ENCODE peak calls at places on chromosome 11, in eight cellular contexts. G is neural progenitor cell, Y is AG04450, R is ovary, B is psoas muscle, H is IMR-90, I is A549, X is nephron progenitor cell. M is an unnamed sample.

GRCh38 chr11:124115782-124116616 is 749 bp downstream of the VWA5A start:
- DNase-seq in G (peak), Y (no peak), R (peak), B (no peak), H (no peak), I (no peak), X (no peak), M (no peak)

GRCh38 chr11:294795-295194 is 4.5 kb downstream of the IFITM5 start:
- DNase-seq in G (no peak), Y (no peak), R (no peak), B (peak), H (no peak), I (no peak), X (no peak), M (no peak)

GRCh38 chr11:23079382-23079813 is 219.1 kb upstream of the CCDC179 start:
- DNase-seq in G (no peak), Y (peak), R (no peak), B (no peak), H (peak), I (no peak), X (no peak), M (no peak)

GRCh38 chr11:33262016-33262638 is 4.9 kb downstream of the HIPK3 start:
- DNase-seq in G (no peak), Y (no peak), R (no peak), B (no peak), H (peak), I (no peak), X (no peak), M (no peak)

GRCh38 chr11:36091256-36091811 is 147.5 kb downstream of the LDLRAD3 start:
- DNase-seq in G (no peak), Y (peak), R (no peak), B (no peak), H (peak), I (no peak), X (no peak), M (no peak)

GRCh38 chr11:72649215-72649976 is 24.8 kb downstream of the PDE2A start:
- DNase-seq in G (no peak), Y (no peak), R (no peak), B (no peak), H (no peak), I (no peak), X (no peak), M (no peak)

GRCh38 chr11:91641153-91641552 is 583.5 kb upstream of the FAT3 start:
- DNase-seq in G (no peak), Y (no peak), R (no peak), B (no peak), H (no peak), I (no peak), X (no peak), M (no peak)

GRCh38 chr11:62011881-62012280 is 44.4 kb upstream of the FTH1 start:
- DNase-seq in G (no peak), Y (no peak), R (no peak), B (no peak), H (no peak), I (no peak), X (no peak), M (no peak)

GRCh38 chr11:126308271-126308671 is 4.4 kb downstream of the DCPS start:
- DNase-seq in G (no peak), Y (no peak), R (no peak), B (no peak), H (no peak), I (no peak), X (no peak), M (no peak)

GRCh38 chr11:119196833-119197483 is 9.2 kb upstream of the CBL start:
- DNase-seq in G (peak), Y (peak), R (no peak), B (no peak), H (peak), I (peak), X (peak), M (peak)

GRCh38 chr11:27710536-27710935 is 10.3 kb upstream of the BDNF start:
- DNase-seq in G (no peak), Y (no peak), R (no peak), B (no peak), H (peak), I (no peak), X (no peak), M (no peak)

GRCh38 chr11:116986521-116987105 is 111.6 kb downstream of the SIK3 start:
- DNase-seq in G (no peak), Y (no peak), R (no peak), B (no peak), H (peak), I (no peak), X (no peak), M (no peak)

GRCh38 chr11:112042961-112043304 is 17.7 kb downstream of the DLAT start:
- DNase-seq in G (no peak), Y (no peak), R (no peak), B (no peak), H (no peak), I (no peak), X (no peak), M (no peak)

GRCh38 chr11:123301696-123302400 is 106.8 kb upstream of the CLMP start:
- DNase-seq in G (peak), Y (no peak), R (peak), B (peak), H (peak), I (peak), X (peak), M (peak)

GRCh38 chr11:15563054-15563453 is 448.3 kb downstream of the INSC start:
- DNase-seq in G (peak), Y (no peak), R (no peak), B (no peak), H (no peak), I (no peak), X (no peak), M (no peak)

GRCh38 chr11:65308281-65308891 is 6.3 kb upstream of the CDC42EP2 start:
- DNase-seq in G (no peak), Y (no peak), R (no peak), B (no peak), H (no peak), I (no peak), X (no peak), M (no peak)

GRCh38 chr11:45583981-45584380 is 81.4 kb downstream of the CHST1 start:
- DNase-seq in G (no peak), Y (no peak), R (no peak), B (no peak), H (no peak), I (no peak), X (no peak), M (no peak)

GRCh38 chr11:120130176-120130980 is 7.5 kb downstream of the TRIM29 start:
- DNase-seq in G (no peak), Y (no peak), R (no peak), B (no peak), H (no peak), I (no peak), X (no peak), M (no peak)

GRCh38 chr11:2399488-2400068 is 972 bp upstream of the TSSC4 start:
- DNase-seq in G (peak), Y (no peak), R (no peak), B (no peak), H (no peak), I (peak), X (peak), M (no peak)

GRCh38 chr11:65915821-65916251 is 3.0 kb downstream of the C11orf68 start:
- DNase-seq in G (no peak), Y (peak), R (peak), B (peak), H (peak), I (peak), X (no peak), M (no peak)

GRCh38 chr11:15819679-15820286 is 536.6 kb downstream of the SOX6 start:
- DNase-seq in G (peak), Y (no peak), R (peak), B (peak), H (peak), I (peak), X (peak), M (peak)

GRCh38 chr11:64141081-64141783 is 24.7 kb downstream of the MACROD1 start:
- DNase-seq in G (no peak), Y (no peak), R (no peak), B (no peak), H (no peak), I (no peak), X (peak), M (no peak)
- TF ChIP-seq CTCF in G (no peak), Y (no peak), R (no peak), B (no peak), H (no peak), I (no peak), X (no peak), M (no peak)

DNA sequence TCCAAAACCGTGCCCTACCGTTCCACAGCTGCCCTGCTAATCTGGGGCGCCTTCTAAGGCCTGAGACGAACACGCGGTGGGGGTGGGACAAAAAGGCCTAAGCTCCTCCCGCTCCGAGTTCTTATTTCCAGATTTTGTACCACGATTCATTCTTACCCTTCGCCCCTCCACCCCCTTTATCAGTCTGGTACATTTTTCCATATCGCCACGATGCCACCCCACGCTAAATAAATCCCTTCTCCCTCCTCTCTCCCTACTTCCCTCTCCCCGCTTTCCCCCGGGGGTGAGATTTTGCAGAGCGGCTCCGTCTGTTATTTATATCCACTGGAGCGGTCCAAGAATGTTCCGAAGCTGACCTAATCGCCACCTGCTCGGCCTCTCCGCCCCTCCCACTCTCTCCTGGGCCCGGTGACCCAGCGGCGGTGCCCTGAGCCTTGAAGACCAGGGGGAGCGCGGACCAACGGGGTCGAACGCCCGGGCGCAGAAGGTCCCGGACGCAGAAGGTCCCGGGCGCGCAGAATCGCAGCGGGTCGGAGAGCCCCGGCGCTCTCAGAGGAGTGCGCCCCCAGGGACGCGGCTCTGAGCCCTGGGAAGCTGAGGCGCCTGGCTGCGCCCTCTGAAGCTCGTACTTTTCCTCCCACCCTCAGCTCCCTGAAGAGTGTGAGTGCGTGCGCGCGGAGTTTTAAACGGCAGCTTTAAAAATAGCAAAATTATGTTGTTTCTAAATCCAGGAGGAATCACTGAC is 875 bp upstream of the PACSIN3 start:
- DNase-seq in G (peak), Y (no peak), R (peak), B (peak), H (peak), I (peak), X (peak), M (peak)
- TF ChIP-seq CTCF in G (peak), Y (peak), R (no peak), B (no peak), H (no peak), I (no peak), X (no peak), M (peak)

GRCh38 chr11:115132829-115133228 is 371.4 kb downstream of the CADM1 start:
- DNase-seq in G (no peak), Y (no peak), R (no peak), B (no peak), H (no peak), I (peak), X (no peak), M (no peak)
- TF ChIP-seq CTCF in G (peak), Y (peak), R (no peak), B (peak), H (no peak), I (no peak), X (no peak), M (peak)

GRCh38 chr11:9825315-9825714 is 161.4 kb downstream of the SWAP70 start:
- DNase-seq in G (no peak), Y (no peak), R (no peak), B (no peak), H (peak), I (no peak), X (no peak), M (no peak)
- TF ChIP-seq CTCF in G (no peak), Y (no peak), R (no peak), B (no peak), H (no peak), I (no peak), X (no peak), M (no peak)

GRCh38 chr11:9903579-9903978 is 239.7 kb downstream of the SWAP70 start:
- DNase-seq in G (no peak), Y (no peak), R (no peak), B (no peak), H (no peak), I (no peak), X (no peak), M (no peak)

GRCh38 chr11:9906043-9906791 is 242.3 kb downstream of the SWAP70 start:
- DNase-seq in G (peak), Y (peak), R (no peak), B (no peak), H (peak), I (peak), X (no peak), M (no peak)

GRCh38 chr11:9905562-9905961 is 241.7 kb downstream of the SWAP70 start:
- DNase-seq in G (no peak), Y (no peak), R (no peak), B (no peak), H (no peak), I (peak), X (no peak), M (no peak)

GRCh38 chr11:9896902-9897301 is 233.0 kb downstream of the SWAP70 start:
- DNase-seq in G (no peak), Y (no peak), R (no peak), B (no peak), H (no peak), I (no peak), X (no peak), M (no peak)

GRCh38 chr11:9901931-9902330 is 238.1 kb downstream of the SWAP70 start:
- DNase-seq in G (no peak), Y (no peak), R (no peak), B (no peak), H (no peak), I (no peak), X (no peak), M (no peak)
- TF ChIP-seq CTCF in G (no peak), Y (no peak), R (no peak), B (no peak), H (no peak), I (no peak), X (no peak), M (no peak)

M was measured in progenitor cell of endocrine pancreas.